ENCODE peak calls at places on chromosome 14, in six cellular contexts. One of them, this sample, is unnamed.

GRCh38 chr14:89221109-89221508 is 195.9 kb downstream of the FOXN3 start:
- DNase-seq in GM23338: no peak
- DNase-seq in heart right ventricle: no peak
- DNase-seq in fibroblast of the aortic adventitia: peak
- DNase-seq in testis: no peak
- DNase-seq in small intestine: peak
- DNase-seq in this sample: no peak

GRCh38 chr14:52190532-52190931 is 77.0 kb upstream of the PTGDR start:
- DNase-seq in GM23338: no peak
- DNase-seq in heart right ventricle: no peak
- DNase-seq in fibroblast of the aortic adventitia: no peak
- DNase-seq in testis: no peak
- DNase-seq in small intestine: no peak
- DNase-seq in this sample: no peak

GRCh38 chr14:52926994-52927393 is 23.9 kb downstream of the FERMT2 start:
- DNase-seq in GM23338: no peak
- DNase-seq in heart right ventricle: no peak
- DNase-seq in fibroblast of the aortic adventitia: peak
- DNase-seq in testis: no peak
- DNase-seq in small intestine: no peak
- DNase-seq in this sample: no peak

GRCh38 chr14:54693761-54694160 is 126.8 kb downstream of the SAMD4A start:
- DNase-seq in GM23338: no peak
- DNase-seq in heart right ventricle: no peak
- DNase-seq in fibroblast of the aortic adventitia: no peak
- DNase-seq in testis: no peak
- DNase-seq in small intestine: no peak
- DNase-seq in this sample: no peak

GRCh38 chr14:38197761-38198345 is 9.9 kb upstream of the SSTR1 start:
- DNase-seq in GM23338: peak
- DNase-seq in heart right ventricle: no peak
- DNase-seq in fibroblast of the aortic adventitia: no peak
- DNase-seq in testis: no peak
- DNase-seq in small intestine: no peak
- DNase-seq in this sample: no peak

GRCh38 chr14:91271639-91272038 is 27.1 kb upstream of the GPR68 start:
- DNase-seq in GM23338: no peak
- DNase-seq in heart right ventricle: no peak
- DNase-seq in fibroblast of the aortic adventitia: no peak
- DNase-seq in testis: no peak
- DNase-seq in small intestine: no peak
- DNase-seq in this sample: no peak

GRCh38 chr14:104320611-104321086 is 182.3 kb downstream of the KIF26A start:
- DNase-seq in GM23338: no peak
- DNase-seq in heart right ventricle: no peak
- DNase-seq in fibroblast of the aortic adventitia: no peak
- DNase-seq in testis: no peak
- DNase-seq in small intestine: no peak
- DNase-seq in this sample: no peak

GRCh38 chr14:90272523-90272922 is 16.2 kb downstream of the PSMC1 start:
- DNase-seq in GM23338: no peak
- DNase-seq in heart right ventricle: no peak
- DNase-seq in fibroblast of the aortic adventitia: no peak
- DNase-seq in testis: no peak
- DNase-seq in small intestine: no peak
- DNase-seq in this sample: no peak

GRCh38 chr14:104550849-104551728 is 28.5 kb upstream of the C14orf180 start:
- DNase-seq in GM23338: no peak
- DNase-seq in heart right ventricle: no peak
- DNase-seq in fibroblast of the aortic adventitia: no peak
- DNase-seq in testis: no peak
- DNase-seq in small intestine: no peak
- DNase-seq in this sample: no peak

DNA sequence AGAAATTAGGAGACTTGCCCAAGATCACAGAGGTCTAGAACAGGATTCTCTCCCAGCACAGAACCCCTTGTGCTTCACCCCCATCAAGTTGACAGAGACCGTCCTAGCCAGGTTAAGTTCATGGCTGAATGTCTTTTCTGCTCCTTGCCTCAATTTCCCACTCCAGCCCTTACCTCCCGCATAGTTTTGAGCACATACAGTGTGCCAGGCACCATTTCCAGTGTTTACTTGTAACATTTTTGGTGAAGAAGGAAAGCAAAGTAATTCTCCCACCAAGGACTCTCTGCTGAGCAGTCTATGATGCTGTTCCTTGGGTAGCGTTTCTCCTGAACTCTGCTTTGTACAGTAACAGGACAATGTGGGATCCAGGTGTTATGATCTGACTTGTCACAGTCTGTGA is 1.2 kb downstream of the ABHD4 start:
- DNase-seq in GM23338: no peak
- DNase-seq in heart right ventricle: no peak
- DNase-seq in fibroblast of the aortic adventitia: no peak
- DNase-seq in testis: no peak
- DNase-seq in small intestine: no peak
- DNase-seq in this sample: no peak
- H3K4me3 ChIP-seq in GM23338: peak
- H3K4me3 ChIP-seq in heart right ventricle: peak
- H3K4me3 ChIP-seq in fibroblast of the aortic adventitia: peak
- H3K4me3 ChIP-seq in testis: peak
- H3K4me3 ChIP-seq in small intestine: no peak
- H3K4me3 ChIP-seq in this sample: peak

GRCh38 chr14:64540208-64541202 is at the start of gene HSPA2:
- DNase-seq in GM23338: peak
- DNase-seq in heart right ventricle: peak
- DNase-seq in fibroblast of the aortic adventitia: peak
- DNase-seq in testis: peak
- DNase-seq in small intestine: peak
- DNase-seq in this sample: peak
- H3K4me3 ChIP-seq in GM23338: peak
- H3K4me3 ChIP-seq in heart right ventricle: peak
- H3K4me3 ChIP-seq in fibroblast of the aortic adventitia: peak
- H3K4me3 ChIP-seq in testis: peak
- H3K4me3 ChIP-seq in small intestine: peak
- H3K4me3 ChIP-seq in this sample: peak

GRCh38 chr14:63499701-63500250 is 43.4 kb downstream of the PPP2R5E start:
- DNase-seq in GM23338: no peak
- DNase-seq in heart right ventricle: no peak
- DNase-seq in fibroblast of the aortic adventitia: peak
- DNase-seq in testis: no peak
- DNase-seq in small intestine: no peak
- DNase-seq in this sample: no peak
- H3K4me3 ChIP-seq in GM23338: no peak
- H3K4me3 ChIP-seq in heart right ventricle: no peak
- H3K4me3 ChIP-seq in fibroblast of the aortic adventitia: no peak
- H3K4me3 ChIP-seq in testis: no peak
- H3K4me3 ChIP-seq in small intestine: no peak
- H3K4me3 ChIP-seq in this sample: no peak

GRCh38 chr14:101073598-101073965 is 170.1 kb upstream of the RTL1 start:
- DNase-seq in GM23338: no peak
- DNase-seq in heart right ventricle: no peak
- DNase-seq in fibroblast of the aortic adventitia: no peak
- DNase-seq in testis: peak
- DNase-seq in small intestine: no peak
- DNase-seq in this sample: no peak
- H3K4me3 ChIP-seq in GM23338: no peak
- H3K4me3 ChIP-seq in heart right ventricle: no peak
- H3K4me3 ChIP-seq in fibroblast of the aortic adventitia: no peak
- H3K4me3 ChIP-seq in testis: no peak
- H3K4me3 ChIP-seq in small intestine: no peak
- H3K4me3 ChIP-seq in this sample: no peak

GRCh38 chr14:75607044-75607443 is 28.6 kb downstream of the FLVCR2 start:
- DNase-seq in GM23338: no peak
- DNase-seq in heart right ventricle: no peak
- DNase-seq in fibroblast of the aortic adventitia: no peak
- DNase-seq in testis: no peak
- DNase-seq in small intestine: no peak
- DNase-seq in this sample: no peak

GRCh38 chr14:75602527-75602926 is 24.1 kb downstream of the FLVCR2 start:
- DNase-seq in GM23338: no peak
- DNase-seq in heart right ventricle: no peak
- DNase-seq in fibroblast of the aortic adventitia: no peak
- DNase-seq in testis: no peak
- DNase-seq in small intestine: peak
- DNase-seq in this sample: no peak

GRCh38 chr14:75604979-75605825 is 26.8 kb downstream of the FLVCR2 start:
- DNase-seq in GM23338: no peak
- DNase-seq in heart right ventricle: peak
- DNase-seq in fibroblast of the aortic adventitia: peak
- DNase-seq in testis: peak
- DNase-seq in small intestine: no peak
- DNase-seq in this sample: no peak

GRCh38 chr14:75607842-75608640 is 29.6 kb downstream of the FLVCR2 start:
- DNase-seq in GM23338: no peak
- DNase-seq in heart right ventricle: no peak
- DNase-seq in fibroblast of the aortic adventitia: no peak
- DNase-seq in testis: no peak
- DNase-seq in small intestine: no peak
- DNase-seq in this sample: no peak

DNA sequence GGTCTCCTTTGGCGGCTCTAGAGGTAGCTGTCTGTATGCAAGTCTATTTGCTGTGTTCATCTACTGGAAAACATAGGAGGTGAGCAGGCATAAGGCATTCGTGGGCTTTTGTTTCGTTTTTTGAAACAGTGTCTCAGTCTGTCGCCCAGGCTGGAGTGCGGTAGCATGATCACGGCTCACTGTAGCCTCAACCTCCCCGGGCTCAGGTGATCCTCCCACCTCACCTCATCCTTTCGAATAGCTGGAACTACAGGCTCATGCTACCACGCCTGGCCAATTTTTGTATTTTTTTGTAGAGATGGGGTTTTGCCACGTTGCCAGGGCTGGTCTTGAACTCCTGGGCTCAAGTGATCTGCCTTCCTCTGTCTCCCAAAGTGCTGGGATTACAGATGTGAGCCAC is 27.5 kb downstream of the FLVCR2 start:
- DNase-seq in GM23338: no peak
- DNase-seq in heart right ventricle: no peak
- DNase-seq in fibroblast of the aortic adventitia: no peak
- DNase-seq in testis: peak
- DNase-seq in small intestine: no peak
- DNase-seq in this sample: no peak
- H3K4me3 ChIP-seq in GM23338: no peak
- H3K4me3 ChIP-seq in heart right ventricle: no peak
- H3K4me3 ChIP-seq in fibroblast of the aortic adventitia: no peak
- H3K4me3 ChIP-seq in testis: no peak
- H3K4me3 ChIP-seq in small intestine: no peak
- H3K4me3 ChIP-seq in this sample: no peak

DNA sequence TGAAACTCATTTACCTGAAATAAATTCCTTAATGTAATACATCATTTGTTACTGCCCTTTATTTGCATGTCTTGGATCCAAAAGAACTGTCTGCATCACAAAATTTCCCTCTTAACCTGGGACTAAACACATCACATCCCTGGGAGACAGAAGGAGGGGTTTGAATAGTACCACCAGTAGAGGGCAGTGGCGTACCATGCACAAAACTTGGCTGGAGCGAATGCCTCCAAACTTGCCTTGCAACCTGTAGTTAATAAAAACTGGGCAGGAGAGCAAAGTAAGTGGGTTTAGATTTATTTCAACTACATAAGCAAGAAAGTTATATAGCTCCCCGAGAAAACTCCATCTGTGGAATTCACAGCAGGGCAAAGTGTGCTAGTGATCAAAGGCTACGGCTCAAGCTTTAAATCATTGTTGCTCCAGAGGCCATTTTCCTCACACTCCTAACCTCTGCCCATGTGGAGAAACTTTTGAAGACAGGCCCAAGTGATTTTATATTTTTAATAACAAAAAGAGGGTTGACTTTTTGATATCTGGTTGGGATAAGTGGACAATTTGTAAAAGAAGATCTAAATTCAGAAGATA is 1176.7 kb upstream of the SEL1L start:
- DNase-seq in GM23338: peak
- DNase-seq in heart right ventricle: peak
- DNase-seq in fibroblast of the aortic adventitia: peak
- DNase-seq in testis: peak
- DNase-seq in small intestine: peak
- DNase-seq in this sample: peak
- H3K4me3 ChIP-seq in GM23338: no peak
- H3K4me3 ChIP-seq in heart right ventricle: no peak
- H3K4me3 ChIP-seq in fibroblast of the aortic adventitia: no peak
- H3K4me3 ChIP-seq in testis: no peak
- H3K4me3 ChIP-seq in small intestine: no peak
- H3K4me3 ChIP-seq in this sample: no peak

GRCh38 chr14:36538051-36538450 is 18.0 kb upstream of the NKX2-1 start:
- DNase-seq in GM23338: no peak
- DNase-seq in heart right ventricle: no peak
- DNase-seq in fibroblast of the aortic adventitia: no peak
- DNase-seq in testis: no peak
- DNase-seq in small intestine: no peak
- DNase-seq in this sample: no peak
- H3K4me3 ChIP-seq in GM23338: no peak
- H3K4me3 ChIP-seq in heart right ventricle: no peak
- H3K4me3 ChIP-seq in fibroblast of the aortic adventitia: no peak
- H3K4me3 ChIP-seq in testis: no peak
- H3K4me3 ChIP-seq in small intestine: no peak
- H3K4me3 ChIP-seq in this sample: no peak

GRCh38 chr14:68660495-68660894 is 132.4 kb downstream of the ZFP36L1 start:
- DNase-seq in GM23338: no peak
- DNase-seq in heart right ventricle: no peak
- DNase-seq in fibroblast of the aortic adventitia: no peak
- DNase-seq in testis: no peak
- DNase-seq in small intestine: no peak
- DNase-seq in this sample: no peak
- H3K4me3 ChIP-seq in GM23338: no peak
- H3K4me3 ChIP-seq in heart right ventricle: no peak
- H3K4me3 ChIP-seq in fibroblast of the aortic adventitia: no peak
- H3K4me3 ChIP-seq in testis: no peak
- H3K4me3 ChIP-seq in small intestine: no peak
- H3K4me3 ChIP-seq in this sample: no peak

GRCh38 chr14:24167527-24168114 is 4.3 kb upstream of the REC8 start:
- DNase-seq in GM23338: no peak
- DNase-seq in heart right ventricle: no peak
- DNase-seq in fibroblast of the aortic adventitia: peak
- DNase-seq in testis: no peak
- DNase-seq in small intestine: no peak
- DNase-seq in this sample: no peak
- H3K4me3 ChIP-seq in GM23338: no peak
- H3K4me3 ChIP-seq in heart right ventricle: no peak
- H3K4me3 ChIP-seq in fibroblast of the aortic adventitia: no peak
- H3K4me3 ChIP-seq in testis: no peak
- H3K4me3 ChIP-seq in small intestine: no peak
- H3K4me3 ChIP-seq in this sample: no peak

GRCh38 chr14:56796259-56796658 is 14.0 kb downstream of the OTX2 start:
- DNase-seq in GM23338: peak
- DNase-seq in heart right ventricle: no peak
- DNase-seq in fibroblast of the aortic adventitia: no peak
- DNase-seq in testis: no peak
- DNase-seq in small intestine: no peak
- DNase-seq in this sample: no peak

GRCh38 chr14:56797003-56797568 is 13.2 kb downstream of the OTX2 start:
- DNase-seq in GM23338: peak
- DNase-seq in heart right ventricle: no peak
- DNase-seq in fibroblast of the aortic adventitia: no peak
- DNase-seq in testis: no peak
- DNase-seq in small intestine: no peak
- DNase-seq in this sample: no peak

GRCh38 chr14:56799327-56799645 is 11.0 kb downstream of the OTX2 start:
- DNase-seq in GM23338: no peak
- DNase-seq in heart right ventricle: no peak
- DNase-seq in fibroblast of the aortic adventitia: no peak
- DNase-seq in testis: no peak
- DNase-seq in small intestine: no peak
- DNase-seq in this sample: no peak

GRCh38 chr14:56797569-56798446 is 12.5 kb downstream of the OTX2 start:
- DNase-seq in GM23338: peak
- DNase-seq in heart right ventricle: no peak
- DNase-seq in fibroblast of the aortic adventitia: no peak
- DNase-seq in testis: no peak
- DNase-seq in small intestine: no peak
- DNase-seq in this sample: no peak

GRCh38 chr14:56798447-56799326 is 11.6 kb downstream of the OTX2 start:
- DNase-seq in GM23338: peak
- DNase-seq in heart right ventricle: no peak
- DNase-seq in fibroblast of the aortic adventitia: no peak
- DNase-seq in testis: no peak
- DNase-seq in small intestine: no peak
- DNase-seq in this sample: no peak
- H3K4me3 ChIP-seq in GM23338: peak
- H3K4me3 ChIP-seq in heart right ventricle: peak
- H3K4me3 ChIP-seq in fibroblast of the aortic adventitia: no peak
- H3K4me3 ChIP-seq in testis: peak
- H3K4me3 ChIP-seq in small intestine: no peak
- H3K4me3 ChIP-seq in this sample: peak